ENCODE peak calls at places on chromosomes 4 and X, in seven cellular contexts. A is NCI-H2171; U is right lobe of liver; X is activated CD8-positive, alpha-beta memory T cell treated with anti-CD3 and anti-CD28 coated beads for 1 hour; E is germinal center; D is SW480; H is NCI-H345. S is an unnamed sample.

GRCh38 chr4:87965501-87965975 is 10.0 kb upstream of the SPP1 start:
- DNase-seq in A (no peak), U (peak; percentile 46), X (no peak), E (no peak), D (no peak), H (no peak), S (no peak)

GRCh38 chrX:9865804-9866471 is 79.7 kb downstream of the SHROOM2 start:
- DNase-seq in A (no peak), U (no peak), X (no peak), E (no peak), D (peak; percentile 69), H (no peak), S (no peak)

GRCh38 chrX:64642482-64642881 is 247.2 kb upstream of the MTMR8 start:
- DNase-seq in A (no peak), U (no peak), X (no peak), E (peak; percentile 2), D (no peak), H (no peak), S (no peak)

GRCh38 chr4:13527983-13528822 is 16.1 kb downstream of the NKX3-2 start:
- DNase-seq in A (no peak), U (no peak), X (no peak), E (peak; percentile 25), D (no peak), H (peak; percentile 4), S (no peak)

GRCh38 chrX:74195120-74195519 is 108.9 kb upstream of the ZCCHC13 start:
- DNase-seq in A (no peak), U (no peak), X (no peak), E (no peak), D (no peak), H (no peak), S (no peak)

GRCh38 chrX:118823263-118824172 is at the start of gene ZCCHC12:
- DNase-seq in A (no peak), U (no peak), X (peak; percentile 11), E (peak; percentile 72), D (peak; percentile 58), H (peak; percentile 86), S (peak; percentile 59)

GRCh38 chr4:65007841-65008439 is 598.7 kb upstream of the TECRL start:
- DNase-seq in A (peak; percentile 23), U (no peak), X (no peak), E (no peak), D (peak; percentile 21), H (peak; percentile 41), S (peak; percentile 66)

GRCh38 chr4:72665376-72665978 is 96.5 kb upstream of the ADAMTS3 start:
- DNase-seq in A (no peak), U (no peak), X (no peak), E (no peak), D (no peak), H (no peak), S (no peak)

GRCh38 chr4:43547560-43547959 is 655.0 kb downstream of the GRXCR1 start:
- DNase-seq in A (no peak), U (no peak), X (no peak), E (no peak), D (no peak), H (no peak), S (no peak)

GRCh38 chr4:1593881-1594345 is 90.2 kb downstream of the FAM53A start:
- DNase-seq in A (no peak), U (peak; percentile 47), X (no peak), E (no peak), D (no peak), H (no peak), S (no peak)

GRCh38 chr4:73780243-73780642 is 39.9 kb downstream of the CXCL8 start:
- DNase-seq in A (no peak), U (no peak), X (no peak), E (no peak), D (no peak), H (no peak), S (no peak)

GRCh38 chrX:44306336-44306735 is 37.1 kb downstream of the EFHC2 start:
- DNase-seq in A (peak; percentile 16), U (no peak), X (no peak), E (no peak), D (no peak), H (peak; percentile 64), S (peak; percentile 15)

GRCh38 chrX:63503541-63503940 is 152.4 kb upstream of the SPIN4 start:
- DNase-seq in A (no peak), U (no peak), X (no peak), E (no peak), D (no peak), H (no peak), S (peak; percentile 19)

GRCh38 chr4:147288512-147288911 is 192.4 kb upstream of the EDNRA start:
- DNase-seq in A (no peak), U (no peak), X (no peak), E (no peak), D (no peak), H (no peak), S (no peak)

GRCh38 chr4:16532240-16532990 is 306.1 kb upstream of the TAPT1 start:
- DNase-seq in A (no peak), U (no peak), X (no peak), E (no peak), D (no peak), H (no peak), S (peak; percentile 66)

GRCh38 chr4:32172761-32173160 is 1452.6 kb downstream of the PCDH7 start:
- DNase-seq in A (no peak), U (no peak), X (no peak), E (no peak), D (no peak), H (no peak), S (peak; percentile 52)

GRCh38 chr4:159487284-159487747 is 384.4 kb downstream of the RAPGEF2 start:
- DNase-seq in A (no peak), U (peak; percentile 53), X (no peak), E (peak; percentile 23), D (peak; percentile 62), H (peak; percentile 57), S (peak; percentile 82)

GRCh38 chr4:16284050-16284449 is 57.8 kb upstream of the TAPT1 start:
- DNase-seq in A (no peak), U (no peak), X (no peak), E (no peak), D (no peak), H (no peak), S (no peak)

GRCh38 chr4:8870647-8871416 is 807 bp downstream of the HMX1 start:
- DNase-seq in A (no peak), U (no peak), X (no peak), E (no peak), D (no peak), H (no peak), S (no peak)

GRCh38 chr4:175386776-175387507 is 425.1 kb downstream of the GPM6A start:
- DNase-seq in A (peak; percentile 0), U (no peak), X (no peak), E (peak; percentile 4), D (no peak), H (no peak), S (no peak)

GRCh38 chrX:30865612-30866011 is 23.4 kb downstream of the TAB3 start:
- DNase-seq in A (no peak), U (no peak), X (no peak), E (no peak), D (no peak), H (no peak), S (no peak)

GRCh38 chrX:103629295-103630170 is 758 bp downstream of the TCEAL1 start:
- DNase-seq in A (peak; percentile 61), U (peak; percentile 70), X (no peak), E (peak; percentile 2), D (peak; percentile 67), H (peak; percentile 73), S (peak; percentile 79)

GRCh38 chrX:13164611-13165010 is 120.2 kb upstream of the FAM9C start:
- DNase-seq in A (no peak), U (no peak), X (no peak), E (no peak), D (no peak), H (peak; percentile 28), S (no peak)

GRCh38 chr4:49044270-49044669 is 58.2 kb downstream of the CWH43 start:
- DNase-seq in A (no peak), U (no peak), X (no peak), E (no peak), D (no peak), H (no peak), S (no peak)

GRCh38 chr4:187090401-187090800 is 366.7 kb upstream of the FAT1 start:
- DNase-seq in A (no peak), U (no peak), X (no peak), E (no peak), D (no peak), H (no peak), S (no peak)

GRCh38 chrX:147803948-147804347 is 107.8 kb upstream of the FMR1 start:
- DNase-seq in A (no peak), U (no peak), X (no peak), E (no peak), D (peak; percentile 37), H (no peak), S (peak; percentile 1)

GRCh38 chr4:76943129-76943620 is 6.4 kb upstream of the SEPTIN11 start:
- DNase-seq in A (no peak), U (no peak), X (no peak), E (no peak), D (no peak), H (no peak), S (peak; percentile 76)

GRCh38 chr4:177574446-177574845 is 132.2 kb upstream of the AGA start:
- DNase-seq in A (no peak), U (no peak), X (no peak), E (no peak), D (no peak), H (no peak), S (peak; percentile 22)

GRCh38 chr4:167177925-167178324 is 56.4 kb downstream of the SPOCK3 start:
- DNase-seq in A (no peak), U (no peak), X (no peak), E (no peak), D (no peak), H (no peak), S (no peak)

GRCh38 chrX:16573781-16574180 is 76.2 kb upstream of the S100G start:
- DNase-seq in A (no peak), U (no peak), X (no peak), E (no peak), D (no peak), H (no peak), S (peak; percentile 55)

GRCh38 chrX:112147206-112147605 is 64.6 kb upstream of the TRPC5 start:
- DNase-seq in A (no peak), U (no peak), X (no peak), E (no peak), D (peak; percentile 2), H (peak; percentile 16), S (no peak)

GRCh38 chr4:24230955-24231354 is 341.1 kb upstream of the PPARGC1A start:
- DNase-seq in A (no peak), U (no peak), X (no peak), E (no peak), D (no peak), H (no peak), S (no peak)

GRCh38 chr4:59412739-59413138 is 1787.4 kb upstream of the ADGRL3 start:
- DNase-seq in A (no peak), U (no peak), X (no peak), E (no peak), D (no peak), H (no peak), S (no peak)

GRCh38 chrX:40313269-40313668 is 215.5 kb upstream of the BCOR start:
- DNase-seq in A (no peak), U (no peak), X (no peak), E (no peak), D (no peak), H (no peak), S (no peak)

GRCh38 chr4:159002950-159003349 is 99.9 kb upstream of the RAPGEF2 start:
- DNase-seq in A (no peak), U (no peak), X (no peak), E (no peak), D (peak; percentile 48), H (no peak), S (peak; percentile 74)

S was measured in astrocyte of the spinal cord.